ENCODE peak calls at places on chromosomes 12 and 14, in five cellular contexts. H is H1, A is HCT116, G is K562, Z is GM12878. N is an unnamed sample.

GRCh38 chr12:98355322-98355721 is 160.1 kb upstream of the TMPO start:
- DNase-seq in H (no peak), A (no peak), G (no peak), Z (no peak), N (no peak)

GRCh38 chr12:114480309-114481199 is 74.6 kb upstream of the TBX5 start:
- DNase-seq in H (peak), A (no peak), G (no peak), Z (no peak), N (no peak)

GRCh38 chr12:84857809-84858208 is 54.8 kb downstream of the SLC6A15 start:
- DNase-seq in H (no peak), A (no peak), G (no peak), Z (no peak), N (no peak)

GRCh38 chr12:65532744-65533143 is 254.3 kb downstream of the MSRB3 start:
- DNase-seq in H (no peak), A (no peak), G (no peak), Z (no peak), N (peak)

GRCh38 chr12:53190108-53190729 is 9.5 kb upstream of the CSAD start:
- DNase-seq in H (peak), A (peak), G (peak), Z (no peak), N (peak)

GRCh38 chr12:123269395-123269892 is 2.2 kb downstream of the CDK2AP1 start:
- DNase-seq in H (peak), A (no peak), G (peak), Z (no peak), N (peak)

GRCh38 chr12:109719123-109720022 is 5.7 kb downstream of the FAM222A start:
- DNase-seq in H (no peak), A (no peak), G (peak), Z (no peak), N (peak)

GRCh38 chr14:100531591-100532121 is 55.6 kb downstream of the BEGAIN start:
- DNase-seq in H (no peak), A (no peak), G (no peak), Z (no peak), N (no peak)

GRCh38 chr12:18165422-18165871 is 75.5 kb upstream of the RERGL start:
- DNase-seq in H (no peak), A (no peak), G (no peak), Z (peak), N (no peak)

GRCh38 chr14:55701638-55702037 is 121.6 kb downstream of the KTN1 start:
- DNase-seq in H (no peak), A (no peak), G (no peak), Z (peak), N (no peak)

GRCh38 chr12:82144505-82144904 is 213.7 kb downstream of the CCDC59 start:
- DNase-seq in H (no peak), A (peak), G (peak), Z (no peak), N (no peak)

GRCh38 chr14:29444216-29444615 is 483.4 kb downstream of the PRKD1 start:
- DNase-seq in H (no peak), A (no peak), G (no peak), Z (no peak), N (no peak)

GRCh38 chr12:101570022-101570421 is 24.7 kb upstream of the MYBPC1 start:
- DNase-seq in H (no peak), A (no peak), G (no peak), Z (no peak), N (peak)

GRCh38 chr14:49960453-49960852 is 67.6 kb downstream of the ARF6 start:
- DNase-seq in H (no peak), A (no peak), G (no peak), Z (no peak), N (no peak)

GRCh38 chr14:61837336-61838229 is 75.4 kb downstream of the SNAPC1 start:
- DNase-seq in H (peak), A (peak), G (peak), Z (peak), N (peak)

GRCh38 chr12:51864701-51865469 is 16.4 kb upstream of the FIGNL2 start:
- DNase-seq in H (no peak), A (no peak), G (no peak), Z (no peak), N (no peak)

GRCh38 chr12:1777798-1778197 is 42.6 kb upstream of the LRTM2 start:
- DNase-seq in H (no peak), A (no peak), G (no peak), Z (no peak), N (no peak)

GRCh38 chr14:92160619-92161018 is 38.9 kb downstream of the CPSF2 start:
- DNase-seq in H (no peak), A (no peak), G (no peak), Z (no peak), N (no peak)

GRCh38 chr12:70367268-70368141 is 1.4 kb downstream of the KCNMB4 start:
- DNase-seq in H (no peak), A (no peak), G (no peak), Z (no peak), N (no peak)

GRCh38 chr12:22653790-22654189 is 28.8 kb downstream of the ETNK1 start:
- DNase-seq in H (no peak), A (no peak), G (no peak), Z (no peak), N (no peak)

GRCh38 chr14:36820111-36820709 is 158.6 kb downstream of the PAX9 start:
- DNase-seq in H (no peak), A (no peak), G (no peak), Z (no peak), N (no peak)

GRCh38 chr14:100230361-100230760 is 8.6 kb upstream of the YY1 start:
- DNase-seq in H (no peak), A (no peak), G (no peak), Z (no peak), N (no peak)

GRCh38 chr14:100534528-100535286 is 52.5 kb downstream of the BEGAIN start:
- DNase-seq in H (no peak), A (no peak), G (no peak), Z (no peak), N (no peak)

GRCh38 chr12:51678086-51678724 is 87.2 kb downstream of the SCN8A start:
- DNase-seq in H (no peak), A (peak), G (peak), Z (no peak), N (peak)

GRCh38 chr14:34085695-34086094 is 134.8 kb upstream of the EGLN3 start:
- DNase-seq in H (peak), A (no peak), G (no peak), Z (no peak), N (no peak)

GRCh38 chr14:35557221-35557747 is 23.3 kb downstream of the INSM2 start:
- DNase-seq in H (no peak), A (no peak), G (no peak), Z (no peak), N (no peak)

GRCh38 chr14:51871846-51872245 is 11.4 kb downstream of the GNG2 start:
- DNase-seq in H (no peak), A (no peak), G (no peak), Z (no peak), N (no peak)

GRCh38 chr14:73877790-73878189 is 8.9 kb upstream of the ZNF410 start:
- DNase-seq in H (no peak), A (no peak), G (no peak), Z (no peak), N (no peak)

GRCh38 chr12:114673169-114673833 is 10.7 kb downstream of the TBX3 start:
- DNase-seq in H (peak), A (no peak), G (no peak), Z (no peak), N (no peak)

GRCh38 chr14:61355892-61356325 is 34.5 kb downstream of the PRKCH start:
- DNase-seq in H (no peak), A (peak), G (no peak), Z (no peak), N (peak)

GRCh38 chr12:91126516-91126915 is 15.2 kb upstream of the LUM start:
- DNase-seq in H (no peak), A (no peak), G (no peak), Z (no peak), N (no peak)

GRCh38 chr12:96103067-96103650 is 67.8 kb upstream of the LTA4H start:
- DNase-seq in H (no peak), A (no peak), G (no peak), Z (no peak), N (no peak)

GRCh38 chr14:101474563-101475467 is 86.5 kb upstream of the DIO3 start:
- DNase-seq in H (no peak), A (no peak), G (no peak), Z (no peak), N (no peak)

GRCh38 chr12:28540324-28540714 is 350.1 kb downstream of the CCDC91 start:
- DNase-seq in H (no peak), A (no peak), G (no peak), Z (no peak), N (no peak)

GRCh38 chr14:61178226-61179060 is 102.7 kb downstream of the TMEM30B start:
- DNase-seq in H (no peak), A (peak), G (no peak), Z (no peak), N (peak)

GRCh38 chr12:105291531-105291930 is 39.0 kb upstream of the C12orf75 start:
- DNase-seq in H (no peak), A (no peak), G (no peak), Z (no peak), N (no peak)

GRCh38 chr12:32467959-32468863 is 68.9 kb downstream of the FGD4 start:
- DNase-seq in H (no peak), A (no peak), G (no peak), Z (no peak), N (no peak)
- TF ChIP-seq SRF in H (no peak), A (no peak), G (no peak), Z (no peak), N (no peak)

GRCh38 chr12:104201238-104202001 is 14.2 kb upstream of the TXNRD1 start:
- DNase-seq in H (peak), A (peak), G (peak), Z (peak), N (peak)
- TF ChIP-seq SRF in H (no peak), A (no peak), G (no peak), Z (no peak), N (no peak)

GRCh38 chr12:42482086-42482819 is 107.3 kb downstream of the PRICKLE1 start:
- DNase-seq in H (no peak), A (no peak), G (no peak), Z (no peak), N (peak)
- TF ChIP-seq SRF in H (no peak), A (no peak), G (no peak), Z (no peak), N (no peak)

GRCh38 chr12:100518376-100518775 is 44.7 kb downstream of the NR1H4 start:
- DNase-seq in H (no peak), A (no peak), G (no peak), Z (no peak), N (no peak)

GRCh38 chr12:100521958-100522357 is 48.3 kb downstream of the NR1H4 start:
- DNase-seq in H (no peak), A (no peak), G (no peak), Z (no peak), N (no peak)

GRCh38 chr12:100515956-100516355 is 42.3 kb downstream of the NR1H4 start:
- DNase-seq in H (no peak), A (no peak), G (no peak), Z (no peak), N (no peak)

GRCh38 chr12:100520048-100520769 is 46.5 kb downstream of the NR1H4 start:
- DNase-seq in H (no peak), A (no peak), G (no peak), Z (no peak), N (no peak)
- TF ChIP-seq SRF in H (no peak), A (no peak), G (no peak), Z (no peak), N (no peak)